ENCODE peak calls at places on chromosomes 5 and 9, in nine cellular contexts. B is activated naive CD8-positive, alpha-beta T cell treated with anti-CD3 and anti-CD28 coated beads for 36 hours; X is mesendoderm; S is T-helper 2 cell; C is GM12878; V is H1; U is mucosa of gallbladder; L is GM12864; M is natural killer cell treated with Interleukin-12 subunit alpha and Interleukin-12 subunit beta and Interleukin-15 and Interleukin-18, amount 100 ng/mL, for 72 hours. P is an unnamed sample.

GRCh38 chr5:113212244-113212920 is 222.4 kb downstream of the TSSK1B start:
- DNase-seq in B (no peak), X (no peak), V (no peak), U (peak), S (no peak), L (no peak), M (no peak), C (no peak), P (peak)

GRCh38 chr5:177131711-177132503 is 1.7 kb upstream of the NSD1 start:
- DNase-seq in S (no peak), C (no peak), U (no peak), L (no peak), B (no peak), V (no peak), X (peak), M (peak), P (no peak)

GRCh38 chr5:5979362-5979760 is 399.0 kb downstream of the MED10 start:
- DNase-seq in V (no peak), C (no peak), S (no peak), X (peak), M (no peak), U (no peak), B (no peak), L (no peak), P (no peak)

GRCh38 chr5:143707797-143708196 is 104.2 kb upstream of the HMHB1 start:
- DNase-seq in V (no peak), S (peak), B (no peak), L (no peak), C (no peak), M (no peak), U (no peak), X (no peak), P (no peak)

GRCh38 chr9:130290353-130291181 is 25.0 kb downstream of the HMCN2 start:
- DNase-seq in C (no peak), V (no peak), L (no peak), M (no peak), X (no peak), S (no peak), U (no peak), B (no peak), P (no peak)

GRCh38 chr5:57338068-57338848 is 144.4 kb downstream of the ACTBL2 start:
- DNase-seq in U (no peak), V (no peak), M (no peak), B (no peak), L (no peak), X (peak), S (peak), C (no peak), P (no peak)

GRCh38 chr9:132046456-132046855 is 33.2 kb downstream of the MED27 start:
- DNase-seq in L (no peak), U (no peak), X (no peak), C (no peak), S (no peak), B (no peak), M (no peak), V (no peak), P (peak)

GRCh38 chr5:93349613-93350012 is 231.4 kb downstream of the NR2F1-AS1 start:
- DNase-seq in M (no peak), S (no peak), B (no peak), X (no peak), L (no peak), U (no peak), V (no peak), C (no peak), P (peak)

GRCh38 chr9:91949293-91949945 is 609 bp downstream of the ROR2 start:
- DNase-seq in C (no peak), U (no peak), L (no peak), X (no peak), M (no peak), V (no peak), S (no peak), B (peak), P (no peak)

GRCh38 chr5:16727937-16728336 is 111.1 kb upstream of the RETREG1 start:
- DNase-seq in X (no peak), L (no peak), C (no peak), V (no peak), U (no peak), M (no peak), S (no peak), B (no peak), P (no peak)

GRCh38 chr5:72166070-72166979 is 59.0 kb downstream of the MAP1B start:
- DNase-seq in C (no peak), B (no peak), V (no peak), U (peak), L (no peak), M (no peak), X (peak), S (no peak), P (no peak)

GRCh38 chr5:1727571-1727970 is 72.1 kb downstream of the MRPL36 start:
- DNase-seq in C (no peak), S (no peak), M (peak), V (no peak), L (no peak), B (no peak), U (peak), X (no peak), P (no peak)

GRCh38 chr5:142095651-142096330 is 12.8 kb upstream of the NDFIP1 start:
- DNase-seq in S (peak), B (peak), X (no peak), L (no peak), C (peak), M (peak), V (no peak), U (peak), P (no peak)

GRCh38 chr9:70747335-70747734 is 332.9 kb upstream of the KLF9 start:
- DNase-seq in S (no peak), X (no peak), V (no peak), U (no peak), L (no peak), M (no peak), B (no peak), C (no peak), P (peak)

GRCh38 chr9:12884736-12885395 is 110.0 kb downstream of the LURAP1L start:
- DNase-seq in M (no peak), C (no peak), X (peak), B (no peak), V (no peak), S (no peak), U (no peak), L (no peak), P (peak)

GRCh38 chr9:115883467-115884329 is 269.9 kb upstream of the PAPPA start:
- DNase-seq in C (no peak), U (peak), M (no peak), S (no peak), B (no peak), V (no peak), L (no peak), X (peak), P (peak)

GRCh38 chr5:59542841-59543825 is 350.4 kb downstream of the PDE4D start:
- DNase-seq in V (no peak), U (peak), C (no peak), M (no peak), L (no peak), S (no peak), X (no peak), B (no peak), P (peak)

GRCh38 chr9:130299785-130300615 is 34.4 kb downstream of the HMCN2 start:
- DNase-seq in X (no peak), C (no peak), B (no peak), S (no peak), L (no peak), V (no peak), U (no peak), M (no peak), P (no peak)

GRCh38 chr5:107118184-107118902 is 552.4 kb downstream of the EFNA5 start:
- DNase-seq in C (no peak), U (no peak), V (no peak), X (peak), L (no peak), S (no peak), B (no peak), M (no peak), P (no peak)

GRCh38 chr5:12292610-12293204 is 388.5 kb upstream of the CTNND2 start:
- DNase-seq in U (no peak), V (peak), M (no peak), B (no peak), L (no peak), C (no peak), X (peak), S (no peak), P (no peak)

GRCh38 chr9:91690540-91691249 is 259.3 kb downstream of the ROR2 start:
- DNase-seq in L (no peak), X (no peak), U (peak), S (peak), V (no peak), C (no peak), B (no peak), M (no peak), P (no peak)

GRCh38 chr9:19136129-19136528 is 8.8 kb upstream of the PLIN2 start:
- DNase-seq in X (peak), B (no peak), L (no peak), S (no peak), M (no peak), C (no peak), U (no peak), V (no peak), P (no peak)

GRCh38 chr9:3459076-3459475 is 66.7 kb downstream of the RFX3 start:
- DNase-seq in L (no peak), V (no peak), U (no peak), S (no peak), X (no peak), M (no peak), C (no peak), B (no peak), P (no peak)

GRCh38 chr5:144547098-144547499 is 376.4 kb downstream of the KCTD16 start:
- DNase-seq in V (no peak), L (no peak), X (no peak), C (no peak), U (no peak), B (no peak), S (no peak), M (no peak), P (no peak)

GRCh38 chr5:756171-756570 is 28.4 kb downstream of the ZDHHC11B start:
- DNase-seq in S (no peak), X (no peak), B (no peak), V (no peak), U (no peak), L (no peak), M (no peak), C (no peak), P (no peak)

GRCh38 chr9:129697111-129697955 is 31.9 kb downstream of the PRRX2 start:
- DNase-seq in M (no peak), U (no peak), X (peak), B (peak), L (no peak), V (no peak), C (no peak), S (peak), P (peak)

GRCh38 chr9:132069046-132069898 is 10.4 kb downstream of the MED27 start:
- DNase-seq in M (no peak), V (no peak), X (no peak), S (no peak), U (no peak), B (no peak), L (no peak), C (no peak), P (peak)

GRCh38 chr9:93916358-93916757 is 38.8 kb downstream of the BARX1 start:
- DNase-seq in L (no peak), U (no peak), X (no peak), M (no peak), V (no peak), S (no peak), C (no peak), B (no peak), P (no peak)

GRCh38 chr9:96420468-96421219 is 2.5 kb upstream of the ZNF367 start:
- DNase-seq in C (peak), L (no peak), X (peak), S (peak), U (peak), V (peak), B (no peak), M (no peak), P (peak)

GRCh38 chr5:159051431-159052281 is 48.1 kb downstream of the EBF1 start:
- DNase-seq in L (no peak), M (no peak), B (peak), X (peak), C (no peak), V (no peak), U (peak), S (peak), P (peak)

GRCh38 chr5:156451505-156451904 is 124.5 kb downstream of the SGCD start:
- DNase-seq in B (no peak), V (no peak), L (no peak), X (no peak), M (no peak), U (peak), S (no peak), C (no peak), P (no peak)

GRCh38 chr5:10335711-10336470 is 17.6 kb upstream of the MARCHF6 start:
- DNase-seq in V (no peak), X (no peak), C (no peak), L (no peak), B (no peak), M (no peak), S (no peak), U (no peak), P (no peak)

P was measured in brain microvascular endothelial cell.